ENCODE peak calls at places on chromosomes 16 and 17, in eight cellular contexts. B is tibial artery, W is choroid plexus epithelial cell, E is AG10803, P is brain microvascular endothelial cell, V is prostate gland, J is kidney, A is A549. G is an unnamed sample.

GRCh38 chr16:89061590-89062380 is 31.9 kb upstream of the ACSF3 start:
- DNase-seq in W (no peak), A (no peak), V (no peak), P (no peak), E (no peak), B (no peak), J (no peak), G (no peak)

GRCh38 chr16:72649254-72649944 is 398.5 kb downstream of the ZFHX3 start:
- DNase-seq in J (no peak), B (no peak), V (no peak), P (no peak), A (no peak), E (no peak), W (no peak), G (no peak)

GRCh38 chr17:76540381-76541300 is 797 bp downstream of the PRCD start:
- DNase-seq in V (peak), W (peak), J (peak), E (peak), A (peak), B (peak), P (peak), G (peak)

GRCh38 chr16:29664133-29664912 is 1.3 kb downstream of the SPN start:
- DNase-seq in P (no peak), E (no peak), W (no peak), B (no peak), A (no peak), V (no peak), J (peak), G (no peak)

GRCh38 chr17:9644910-9645751 is at the start of gene USP43:
- DNase-seq in J (peak), A (peak), E (peak), W (peak), P (no peak), B (no peak), V (peak), G (no peak)

GRCh38 chr16:13742929-13743328 is 177.0 kb upstream of the ERCC4 start:
- DNase-seq in B (no peak), E (no peak), A (no peak), P (no peak), V (no peak), W (no peak), J (no peak), G (no peak)

GRCh38 chr17:63695889-63696288 is 4.0 kb downstream of the LIMD2 start:
- DNase-seq in A (no peak), B (no peak), P (no peak), W (no peak), E (no peak), J (no peak), V (no peak), G (no peak)

GRCh38 chr16:37511-37910 is 15.9 kb downstream of the POLR3K start:
- DNase-seq in V (no peak), P (no peak), W (peak), J (no peak), E (no peak), B (no peak), A (no peak), G (no peak)

GRCh38 chr16:46768809-46769208 is 20.7 kb upstream of the MYLK3 start:
- DNase-seq in V (no peak), J (no peak), B (no peak), W (no peak), A (no peak), E (no peak), P (no peak), G (no peak)

GRCh38 chr16:78535098-78535497 is 435.6 kb downstream of the WWOX start:
- DNase-seq in P (no peak), A (no peak), J (no peak), B (no peak), W (no peak), E (no peak), V (no peak), G (no peak)

GRCh38 chr17:50189396-50190277 is 11.8 kb downstream of the COL1A1 start:
- DNase-seq in J (peak), V (no peak), W (peak), B (no peak), E (peak), P (no peak), A (no peak), G (no peak)

DNA sequence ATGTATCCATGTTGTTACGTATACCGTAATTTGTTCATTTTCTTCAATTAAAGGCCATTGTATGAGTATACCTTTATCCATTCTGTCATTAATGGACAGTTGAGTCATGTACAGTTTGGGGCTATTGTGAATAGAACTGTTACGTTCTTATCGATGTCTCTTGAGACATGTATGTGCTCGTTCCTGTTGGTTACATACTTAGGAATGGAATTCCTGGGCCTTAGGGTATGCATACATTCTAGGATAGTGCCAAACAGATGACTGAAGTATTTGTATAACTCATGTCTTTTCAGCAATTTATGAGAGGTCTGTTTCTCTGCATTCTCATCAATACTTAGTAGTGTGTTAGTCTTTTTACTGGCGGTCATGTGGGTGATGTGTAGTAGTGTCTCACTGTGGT is 81.3 kb downstream of the USP22 start:
- DNase-seq in A (no peak), P (peak), J (no peak), B (no peak), V (no peak), E (peak), W (no peak), G (no peak)
- H3K4me3 ChIP-seq in A (no peak), P (no peak), J (no peak), B (no peak), V (no peak), E (no peak), W (no peak), G (no peak)

GRCh38 chr16:4897328-4897727 is 39.6 kb downstream of the PPL start:
- DNase-seq in W (no peak), J (no peak), A (no peak), E (no peak), V (no peak), P (no peak), B (no peak), G (no peak)
- TF ChIP-seq CTCF in W (no peak), J (no peak), A (no peak), E (no peak), V (no peak), P (no peak), B (no peak), G (no peak)

DNA sequence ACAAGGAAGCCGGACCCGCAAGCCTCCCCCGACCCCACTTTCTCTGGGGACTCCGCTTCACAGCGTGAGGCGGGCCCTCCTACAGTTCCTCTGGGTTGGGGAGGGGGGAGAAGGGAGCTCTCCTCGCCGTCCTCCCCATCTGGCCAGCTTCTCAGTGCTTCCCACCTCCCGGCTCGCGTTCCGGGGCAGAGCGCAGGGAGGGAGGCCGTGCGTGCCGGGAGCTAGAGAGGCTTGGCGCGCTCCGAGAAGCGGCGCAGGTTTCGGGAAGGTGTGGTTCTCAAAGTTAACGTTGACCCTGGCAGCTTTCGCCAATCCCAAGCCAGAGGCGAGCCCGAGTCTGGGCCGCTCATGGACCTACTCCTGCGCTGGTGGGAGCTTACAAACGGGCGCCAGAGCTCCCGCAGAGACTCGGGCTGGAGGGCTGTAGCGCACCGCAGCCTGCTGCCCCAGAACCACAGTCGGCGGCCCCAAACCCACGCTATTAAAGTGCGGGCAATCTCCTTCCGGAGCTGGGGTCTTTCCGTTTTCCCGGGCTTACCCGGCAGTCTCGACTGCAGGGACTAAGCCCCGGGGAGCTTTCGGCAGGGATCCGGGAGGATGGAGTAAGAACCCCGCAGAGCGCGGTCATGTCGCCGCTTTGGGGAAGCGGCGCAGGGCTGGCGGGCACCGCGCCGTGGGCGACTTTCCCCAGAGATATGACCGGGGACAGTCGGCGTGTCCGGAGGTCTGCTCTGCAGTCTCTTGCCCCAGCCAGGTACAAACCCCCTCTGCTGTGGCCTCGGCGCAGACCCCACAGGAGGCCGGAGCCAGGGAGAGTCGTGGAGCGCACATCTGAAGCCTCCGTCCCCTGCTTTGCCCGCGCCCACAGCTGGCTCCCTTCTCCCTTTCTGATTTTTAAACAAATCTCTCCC is 797 bp downstream of the CDH11 start:
- DNase-seq in E (no peak), P (no peak), V (no peak), W (peak), A (peak), J (peak), B (peak), G (peak)
- H3K4me3 ChIP-seq in E (peak), P (peak), V (peak), W (peak), A (peak), J (peak), B (peak), G (peak)

GRCh38 chr17:784143-784542 is 2.0 kb downstream of the MRM3 start:
- DNase-seq in V (no peak), B (no peak), E (no peak), W (no peak), A (no peak), J (no peak), P (no peak), G (no peak)

GRCh38 chr17:778096-778495 is 4.0 kb downstream of the GLOD4 start:
- DNase-seq in V (no peak), P (no peak), W (no peak), B (no peak), A (no peak), J (no peak), E (no peak), G (no peak)

GRCh38 chr17:787641-788221 is 5.6 kb downstream of the MRM3 start:
- DNase-seq in P (no peak), B (no peak), J (peak), V (no peak), E (no peak), W (no peak), A (no peak), G (no peak)

DNA sequence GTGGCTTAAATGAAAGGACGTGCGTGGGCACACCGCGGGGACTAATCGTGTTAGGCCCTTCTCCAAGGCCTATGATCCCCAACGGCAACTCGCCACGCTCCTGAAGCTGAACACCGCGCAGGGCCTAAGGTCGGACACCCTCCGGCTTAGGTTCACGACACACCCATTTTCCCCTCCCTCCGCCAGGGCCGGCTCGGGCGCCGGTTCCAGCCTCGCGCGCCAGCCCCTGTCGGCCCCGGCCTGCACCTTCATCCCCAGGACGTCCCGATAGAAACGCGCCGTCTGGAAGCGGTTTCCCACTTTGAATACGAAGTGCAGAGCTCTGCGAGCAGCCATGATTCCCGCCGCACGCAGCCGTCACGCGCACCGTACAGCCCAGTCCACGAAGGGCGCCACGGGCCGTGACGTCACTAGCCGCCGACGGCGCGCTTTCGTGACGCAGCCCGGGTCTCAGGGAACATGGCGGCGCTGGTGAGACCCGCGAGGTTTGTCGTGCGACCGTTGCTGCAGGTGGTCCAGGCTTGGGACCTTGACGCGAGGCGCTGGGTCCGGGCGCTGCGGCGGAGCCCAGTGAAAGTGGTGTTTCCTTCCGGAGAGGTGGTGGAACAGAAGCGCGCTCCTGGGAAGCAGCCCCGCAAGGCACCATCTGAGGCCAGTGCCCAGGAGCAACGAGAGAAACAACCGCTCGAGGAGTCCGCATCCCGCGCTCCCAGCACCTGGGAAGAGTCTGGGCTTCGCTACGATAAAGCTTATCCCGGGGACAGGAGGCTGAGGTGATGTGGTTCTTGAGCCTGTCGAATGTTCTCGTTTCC is at the start of the genes GLOD4 and MRM3:
- DNase-seq in E (peak), J (peak), P (peak), B (peak), A (peak), W (peak), V (peak), G (peak)
- TF ChIP-seq CTCF in E (no peak), J (peak), P (peak), B (peak), A (no peak), W (no peak), V (peak), G (no peak)

GRCh38 chr17:73742915-73743314 is 98.7 kb upstream of the SDK2 start:
- DNase-seq in A (no peak), E (no peak), B (no peak), P (no peak), W (no peak), V (no peak), J (no peak), G (no peak)
- H3K4me3 ChIP-seq in A (no peak), E (no peak), B (no peak), P (no peak), W (no peak), V (no peak), J (no peak), G (no peak)

DNA sequence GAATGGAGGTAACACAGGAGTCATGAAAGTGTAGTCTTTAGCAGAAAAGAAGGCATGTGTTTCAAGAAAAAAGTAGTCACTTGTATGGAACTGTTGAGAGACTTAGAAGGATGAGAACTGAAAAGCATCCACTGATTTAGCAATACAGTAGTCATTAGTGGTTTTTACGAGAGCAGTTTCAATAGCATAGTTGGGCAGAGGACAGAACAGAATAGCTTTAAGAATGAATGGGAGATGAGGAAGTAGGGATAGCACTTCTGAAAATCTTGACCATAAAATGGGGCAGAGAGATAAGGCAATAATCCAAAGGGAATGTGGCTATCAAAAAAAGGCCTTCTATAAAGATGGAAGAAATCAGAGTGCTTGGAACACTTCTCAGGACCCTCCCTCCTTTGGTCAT is 64.8 kb upstream of the C17orf78 start:
- DNase-seq in V (no peak), E (peak), B (no peak), W (no peak), P (no peak), A (no peak), J (no peak), G (no peak)
- TF ChIP-seq CTCF in V (no peak), E (no peak), B (no peak), W (no peak), P (no peak), A (no peak), J (no peak), G (no peak)

GRCh38 chr17:45677770-45678169 is 106.3 kb upstream of the CRHR1 start:
- DNase-seq in P (no peak), W (peak), B (no peak), V (no peak), E (no peak), A (peak), J (no peak), G (no peak)

GRCh38 chr17:45680360-45680759 is 103.8 kb upstream of the CRHR1 start:
- DNase-seq in J (no peak), A (no peak), E (no peak), W (no peak), P (no peak), V (no peak), B (no peak), G (no peak)

GRCh38 chr17:45686250-45686649 is 97.9 kb upstream of the CRHR1 start:
- DNase-seq in B (no peak), E (no peak), V (no peak), A (no peak), W (no peak), P (no peak), J (no peak), G (no peak)

GRCh38 chr17:45676695-45677094 is 107.4 kb upstream of the CRHR1 start:
- DNase-seq in P (no peak), A (no peak), B (no peak), E (no peak), V (no peak), W (no peak), J (no peak), G (no peak)

DNA sequence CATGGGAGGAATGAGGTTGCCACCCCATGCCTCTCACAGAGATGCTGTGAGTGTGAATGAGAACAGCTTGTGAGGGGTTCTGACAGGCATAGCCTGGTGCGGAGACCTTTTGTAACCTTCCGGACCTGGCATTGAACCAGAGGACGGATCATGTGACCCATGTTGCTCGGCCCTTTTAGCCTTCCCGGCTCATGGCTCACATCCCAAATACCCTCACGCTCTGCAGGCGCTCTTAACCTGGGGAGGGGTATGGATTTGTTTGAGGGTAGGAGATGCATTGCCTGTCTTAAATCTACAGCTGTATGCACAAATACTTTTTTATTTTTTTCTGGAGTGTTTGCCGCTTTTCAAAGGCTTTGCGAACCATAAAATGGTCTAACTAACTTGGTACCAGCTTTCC is 102.4 kb upstream of the CRHR1 start:
- DNase-seq in E (no peak), J (no peak), P (no peak), A (no peak), V (no peak), B (no peak), W (no peak), G (no peak)
- H3K4me3 ChIP-seq in E (no peak), J (no peak), P (no peak), A (no peak), V (no peak), B (no peak), W (no peak), G (no peak)

GRCh38 chr17:19339341-19339815 is 23.1 kb downstream of the B9D1 start:
- DNase-seq in B (no peak), E (no peak), W (peak), P (no peak), J (no peak), A (no peak), V (no peak), G (no peak)

GRCh38 chr17:19337712-19338023 is 24.9 kb downstream of the B9D1 start:
- DNase-seq in W (no peak), P (no peak), J (no peak), A (no peak), E (no peak), B (no peak), V (no peak), G (no peak)

GRCh38 chr17:19335951-19336631 is 26.4 kb downstream of the B9D1 start:
- DNase-seq in B (no peak), A (no peak), W (no peak), E (no peak), J (no peak), P (no peak), V (no peak), G (no peak)

GRCh38 chr17:19338031-19338990 is 24.2 kb downstream of the B9D1 start:
- DNase-seq in P (no peak), E (peak), V (peak), B (no peak), J (no peak), W (peak), A (peak), G (peak)

DNA sequence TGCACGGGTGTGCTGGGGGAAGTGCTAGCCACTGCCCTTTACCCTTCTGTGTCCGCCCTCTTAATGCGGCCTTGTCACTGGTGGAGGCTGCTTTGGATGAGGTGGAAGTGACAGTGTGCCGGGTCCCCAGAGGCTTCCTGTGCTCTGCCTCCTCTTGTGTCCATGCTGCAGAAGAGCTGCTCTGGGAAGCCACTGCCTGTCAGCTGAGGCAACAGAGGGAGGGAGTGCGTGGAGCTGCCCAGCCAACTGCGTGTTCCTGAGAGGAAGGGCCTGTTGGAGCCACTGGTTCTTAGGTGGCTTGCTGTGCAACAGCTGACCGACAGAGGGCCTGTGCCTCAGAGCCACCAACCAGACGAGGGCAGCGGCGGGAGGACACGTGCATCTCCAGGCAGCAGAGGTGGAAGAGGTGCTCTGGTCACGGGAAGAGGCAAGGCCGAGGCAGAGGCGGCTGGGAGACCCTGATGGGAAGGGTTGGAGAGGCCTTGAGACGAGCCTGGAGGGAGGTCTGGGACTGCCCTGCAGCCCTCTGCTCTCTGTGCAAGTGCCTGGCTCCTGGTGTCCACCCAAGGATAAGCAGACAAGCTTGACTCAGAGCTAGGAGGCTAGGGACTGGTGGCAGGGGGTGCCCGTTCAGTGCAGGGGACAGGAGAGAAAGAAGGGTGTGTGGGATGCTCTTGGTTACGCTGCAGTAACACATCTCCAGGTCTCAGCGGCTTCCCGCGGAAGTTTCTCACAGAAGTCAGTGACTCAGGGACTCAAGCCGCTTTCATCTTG is 25.4 kb downstream of the B9D1 start:
- DNase-seq in V (no peak), P (peak), J (no peak), W (no peak), B (no peak), E (no peak), A (peak), G (no peak)
- TF ChIP-seq CTCF in V (no peak), P (peak), J (no peak), W (peak), B (no peak), E (peak), A (no peak), G (no peak)

G was measured in BE2C.